ENCODE peak calls at places on chromosomes 3 and 15, in seven cellular contexts. S, F, T, W, D, L and N are unnamed samples.

GRCh38 chr3:109165905-109166304 is 29.4 kb downstream of the C3orf85 start:
- DNase-seq in S (no peak), F (no peak), T (no peak), W (no peak), D (no peak), L (no peak), N (no peak)

GRCh38 chr3:193805448-193805847 is 212.4 kb downstream of the OPA1 start:
- DNase-seq in S (peak), F (no peak), T (peak), W (peak), D (no peak), L (peak), N (peak)

GRCh38 chr15:70271422-70272088 is 173.8 kb upstream of the TLE3 start:
- DNase-seq in S (peak), F (no peak), T (no peak), W (peak), D (peak), L (no peak), N (peak)

GRCh38 chr15:81407679-81408078 is 33.7 kb upstream of the TMC3 start:
- DNase-seq in S (no peak), F (no peak), T (peak), W (no peak), D (no peak), L (no peak), N (no peak)

GRCh38 chr3:190094201-190094718 is 26.4 kb downstream of the P3H2 start:
- DNase-seq in S (no peak), F (no peak), T (no peak), W (no peak), D (no peak), L (peak), N (peak)

GRCh38 chr15:61216519-61216918 is 12.6 kb downstream of the RORA start:
- DNase-seq in S (peak), F (no peak), T (no peak), W (no peak), D (no peak), L (no peak), N (no peak)

GRCh38 chr15:92580021-92580420 is 75.6 kb downstream of the FAM174B start:
- DNase-seq in S (no peak), F (no peak), T (no peak), W (no peak), D (no peak), L (no peak), N (no peak)

GRCh38 chr3:52526151-52526561 is 7.5 kb downstream of the NT5DC2 start:
- DNase-seq in S (no peak), F (no peak), T (peak), W (no peak), D (no peak), L (peak), N (no peak)

GRCh38 chr3:158430968-158431367 is 140.0 kb upstream of the MLF1 start:
- DNase-seq in S (no peak), F (no peak), T (no peak), W (no peak), D (no peak), L (no peak), N (peak)

GRCh38 chr3:175346573-175347356 is 487.6 kb downstream of the NAALADL2 start:
- DNase-seq in S (peak), F (no peak), T (peak), W (peak), D (peak), L (peak), N (peak)

GRCh38 chr15:49712846-49713450 is 92.1 kb downstream of the DTWD1 start:
- DNase-seq in S (no peak), F (no peak), T (no peak), W (no peak), D (no peak), L (no peak), N (no peak)

GRCh38 chr3:159929181-159929893 is 59.3 kb upstream of the IL12A start:
- DNase-seq in S (peak), F (no peak), T (peak), W (no peak), D (peak), L (no peak), N (peak)

GRCh38 chr15:97521894-97522293 is 438.6 kb upstream of the ARRDC4 start:
- DNase-seq in S (no peak), F (no peak), T (peak), W (peak), D (no peak), L (no peak), N (peak)

GRCh38 chr3:124567168-124567567 is 163.1 kb upstream of the UMPS start:
- DNase-seq in S (no peak), F (no peak), T (no peak), W (no peak), D (no peak), L (no peak), N (no peak)

GRCh38 chr15:98870788-98871187 is 136.8 kb downstream of the PGPEP1L start:
- DNase-seq in S (no peak), F (no peak), T (peak), W (peak), D (no peak), L (no peak), N (no peak)

GRCh38 chr3:159828542-159828943 is 160.1 kb upstream of the IL12A start:
- DNase-seq in S (peak), F (no peak), T (no peak), W (no peak), D (no peak), L (no peak), N (peak)

GRCh38 chr15:98767692-98768091 is 119.4 kb downstream of the IGF1R start:
- DNase-seq in S (no peak), F (no peak), T (no peak), W (no peak), D (no peak), L (no peak), N (no peak)

GRCh38 chr3:122674339-122674738 is 6.3 kb upstream of the PARP14 start:
- DNase-seq in S (no peak), F (no peak), T (no peak), W (no peak), D (no peak), L (no peak), N (no peak)

GRCh38 chr3:17544632-17545031 is 197.8 kb downstream of the TBC1D5 start:
- DNase-seq in S (no peak), F (no peak), T (no peak), W (no peak), D (no peak), L (no peak), N (peak)

GRCh38 chr15:33722005-33722672 is 246.2 kb upstream of the CHRM5 start:
- DNase-seq in S (no peak), F (no peak), T (no peak), W (no peak), D (peak), L (no peak), N (peak)

GRCh38 chr3:169615833-169616232 is 47.7 kb downstream of the MECOM start:
- DNase-seq in S (no peak), F (no peak), T (no peak), W (no peak), D (no peak), L (no peak), N (no peak)

GRCh38 chr3:131216801-131217200 is 164.8 kb upstream of the NUDT16 start:
- DNase-seq in S (peak), F (no peak), T (no peak), W (no peak), D (no peak), L (no peak), N (peak)

GRCh38 chr15:68310811-68311463 is 33.4 kb downstream of the FEM1B start:
- DNase-seq in S (no peak), F (no peak), T (no peak), W (no peak), D (no peak), L (no peak), N (no peak)

GRCh38 chr3:120094776-120095225 is 554 bp upstream of the GSK3B start:
- DNase-seq in S (peak), F (peak), T (peak), W (peak), D (peak), L (peak), N (peak)

GRCh38 chr3:48688032-48688736 is 2.5 kb upstream of the NCKIPSD start:
- DNase-seq in S (no peak), F (no peak), T (no peak), W (no peak), D (no peak), L (no peak), N (no peak)

GRCh38 chr3:38782148-38782547 is 33.9 kb downstream of the SCN10A start:
- DNase-seq in S (no peak), F (no peak), T (no peak), W (no peak), D (no peak), L (no peak), N (peak)

GRCh38 chr3:197406266-197406665 is 107.9 kb upstream of the DLG1 start:
- DNase-seq in S (peak), F (no peak), T (peak), W (no peak), D (no peak), L (peak), N (peak)

GRCh38 chr3:166248784-166249183 is 411.6 kb upstream of the BCHE start:
- DNase-seq in S (no peak), F (no peak), T (no peak), W (no peak), D (no peak), L (no peak), N (no peak)

GRCh38 chr15:64991536-64992135 is 1.9 kb upstream of the SPG21 start:
- DNase-seq in S (no peak), F (no peak), T (no peak), W (no peak), D (no peak), L (no peak), N (no peak)

GRCh38 chr3:113409676-113410075 is 31.6 kb downstream of the CFAP44 start:
- DNase-seq in S (no peak), F (no peak), T (no peak), W (no peak), D (no peak), L (no peak), N (no peak)

GRCh38 chr15:53506370-53506769 is 253.1 kb downstream of the WDR72 start:
- DNase-seq in S (no peak), F (no peak), T (no peak), W (no peak), D (no peak), L (no peak), N (no peak)

GRCh38 chr15:36863551-36863950 is 236.8 kb downstream of the MEIS2 start:
- DNase-seq in S (no peak), F (no peak), T (no peak), W (no peak), D (no peak), L (no peak), N (peak)
- H3K4me3 ChIP-seq in S (no peak), F (no peak), T (no peak), W (no peak), D (no peak), L (no peak), N (no peak)

GRCh38 chr15:95826831-95827230 is 503.7 kb upstream of the NR2F2 start:
- DNase-seq in S (peak), F (no peak), T (no peak), W (no peak), D (no peak), L (no peak), N (no peak)
- TF ChIP-seq CTCF in S (peak), F (no peak), T (no peak), W (no peak), D (no peak), L (no peak), N (peak)

GRCh38 chr15:41503669-41504010 is 10.0 kb downstream of the ITPKA start:
- DNase-seq in S (no peak), F (no peak), T (no peak), W (no peak), D (no peak), L (no peak), N (no peak)
- H3K4me3 ChIP-seq in S (no peak), F (no peak), T (no peak), W (no peak), D (no peak), L (no peak), N (no peak)

GRCh38 chr3:188664795-188665194 is 507.0 kb upstream of the TPRG1 start:
- DNase-seq in S (no peak), F (no peak), T (no peak), W (no peak), D (no peak), L (no peak), N (peak)
- TF ChIP-seq CTCF in S (no peak), F (no peak), T (no peak), W (no peak), D (peak), L (no peak), N (peak)

DNA sequence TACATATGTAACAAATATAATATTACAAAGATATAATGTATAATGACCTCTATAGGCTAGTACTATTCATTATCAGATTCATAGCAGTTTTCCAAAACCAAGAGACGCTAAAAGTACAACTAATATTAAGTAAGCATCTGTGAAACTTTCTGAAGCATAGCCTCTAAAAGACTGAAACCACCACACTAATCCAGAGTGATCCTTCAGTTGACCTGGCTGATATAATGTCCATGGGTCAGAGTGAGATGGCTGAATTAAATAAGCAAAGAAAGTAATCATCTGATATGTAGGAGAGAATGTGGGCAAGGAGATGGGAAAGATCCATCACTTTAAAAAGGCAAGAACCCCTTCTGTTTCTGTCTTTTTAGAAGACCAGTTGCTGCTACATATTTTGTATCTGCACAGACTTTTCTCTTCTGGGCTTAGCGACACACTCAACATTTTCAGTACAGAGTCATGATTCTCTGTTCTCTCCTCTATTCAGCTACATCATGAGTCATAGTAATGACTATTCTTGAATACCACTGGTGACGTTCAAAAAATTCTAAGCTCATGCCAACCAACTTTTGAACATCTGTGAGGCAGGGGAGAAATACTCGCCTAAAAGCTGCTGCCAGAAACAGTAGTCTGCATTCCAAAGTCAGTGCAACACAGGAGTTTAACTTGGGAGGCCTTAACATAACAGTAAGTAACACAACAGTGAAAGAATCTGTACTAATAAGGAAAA is 149.6 kb downstream of the MAGI1 start:
- DNase-seq in S (peak), F (no peak), T (no peak), W (no peak), D (peak), L (no peak), N (peak)
- H3K4me3 ChIP-seq in S (no peak), F (no peak), T (no peak), W (no peak), D (no peak), L (no peak), N (no peak)